ENCODE peak calls at places on chromosome 12, in five cellular contexts. Y, L, A, P and K are unnamed samples.

GRCh38 chr12:15636060-15636890 is 152.9 kb downstream of the EPS8 start:
- DNase-seq in Y (no peak), A (peak; percentile 63), L (no peak), P (no peak), K (no peak)

GRCh38 chr12:57474862-57475261 is 4.8 kb downstream of the ARHGAP9 start:
- DNase-seq in Y (no peak), L (no peak), A (no peak), P (no peak), K (no peak)

GRCh38 chr12:3761116-3761770 is 8.3 kb upstream of the CRACR2A start:
- DNase-seq in A (no peak), L (no peak), Y (no peak), P (no peak), K (no peak)

GRCh38 chr12:57611116-57611809 is at the start of gene ARHGEF25:
- DNase-seq in P (peak; percentile 35), L (peak; percentile 74), Y (no peak), A (no peak), K (peak; percentile 85)

GRCh38 chr12:7269273-7269672 is 34.6 kb upstream of the ACSM4 start:
- DNase-seq in A (no peak), P (no peak), Y (no peak), L (no peak), K (no peak)

GRCh38 chr12:113847856-113848255 is 118.3 kb downstream of the RBM19 start:
- DNase-seq in L (no peak), Y (no peak), A (no peak), P (no peak), K (no peak)

GRCh38 chr12:80038062-80038560 is 61.2 kb upstream of the OTOGL start:
- DNase-seq in A (no peak), Y (no peak), P (no peak), L (no peak), K (no peak)

GRCh38 chr12:1217191-1217949 is 226.3 kb downstream of the ERC1 start:
- DNase-seq in Y (peak; percentile 28), P (no peak), A (peak; percentile 58), L (no peak), K (no peak)

GRCh38 chr12:92042791-92043531 is 102.7 kb downstream of the BTG1 start:
- DNase-seq in Y (no peak), A (no peak), P (no peak), L (no peak), K (no peak)

GRCh38 chr12:93946542-93947150 is 201.7 kb upstream of the PLXNC1 start:
- DNase-seq in L (no peak), P (no peak), Y (no peak), A (no peak), K (no peak)

GRCh38 chr12:104486943-104487819 is 30.4 kb downstream of the CHST11 start:
- DNase-seq in L (no peak), Y (no peak), A (no peak), P (no peak), K (no peak)

GRCh38 chr12:71431991-71432390 is 7.6 kb upstream of the LGR5 start:
- DNase-seq in P (no peak), Y (no peak), L (no peak), A (no peak), K (no peak)

GRCh38 chr12:124410354-124411175 is 115.7 kb downstream of the RFLNA start:
- DNase-seq in A (no peak), P (no peak), L (no peak), Y (no peak), K (peak; percentile 81)

GRCh38 chr12:96803969-96804368 is 103.1 kb upstream of the NEDD1 start:
- DNase-seq in A (no peak), P (no peak), Y (no peak), L (no peak), K (no peak)

GRCh38 chr12:81329088-81329487 is 251.2 kb downstream of the ACSS3 start:
- DNase-seq in Y (no peak), L (no peak), A (peak; percentile 44), P (no peak), K (no peak)

GRCh38 chr12:120710805-120711296 is 593 bp downstream of the UNC119B start:
- DNase-seq in Y (no peak), L (peak; percentile 51), A (peak; percentile 30), P (peak; percentile 17), K (no peak)

GRCh38 chr12:121132601-121133481 is at the start of gene P2RX7:
- DNase-seq in P (peak; percentile 42), L (peak; percentile 63), Y (no peak), A (peak; percentile 61), K (peak; percentile 60)

GRCh38 chr12:89073659-89074058 is 278.6 kb downstream of the DUSP6 start:
- DNase-seq in Y (no peak), A (no peak), L (no peak), P (no peak), K (no peak)

GRCh38 chr12:51036165-51036765 is 10.1 kb upstream of the SLC11A2 start:
- DNase-seq in L (no peak), Y (no peak), A (no peak), P (no peak), K (no peak)